ENCODE peak calls at places on chromosomes 7 and 10, in eight cellular contexts. P, N, I, Y, O, R, G and H are unnamed samples. For H3K4me1, the result is how much of the 10 kb centered on the place peaks cover.

GRCh38 chr10:100148353-100149211 is 37.2 kb downstream of the ERLIN1 start:
- DNase-seq in R (no peak), O (no peak), Y (peak), I (no peak), N (no peak), P (no peak), G (no peak), H (no peak)

GRCh38 chr10:77819210-77820140 is 107.1 kb downstream of the DLG5 start:
- DNase-seq in O (no peak), R (no peak), Y (no peak), G (no peak), N (peak), I (no peak), P (no peak), H (no peak)

GRCh38 chr7:143467724-143468123 is 9.9 kb upstream of the TAS2R41 start:
- DNase-seq in I (no peak), R (no peak), G (no peak), O (no peak), Y (no peak), P (no peak), N (no peak), H (no peak)

GRCh38 chr10:124559372-124560132 is 97.9 kb downstream of the LHPP start:
- DNase-seq in I (no peak), P (no peak), O (no peak), Y (no peak), G (peak), R (no peak), N (peak), H (no peak)

GRCh38 chr7:151251328-151251925 is 2.9 kb upstream of the SMARCD3 start:
- DNase-seq in R (peak), Y (peak), O (peak), I (peak), N (peak), G (peak), P (peak), H (peak)

GRCh38 chr10:111821876-111822275 is 361.7 kb downstream of the GPAM start:
- DNase-seq in O (no peak), I (no peak), N (no peak), Y (no peak), P (no peak), R (no peak), G (no peak), H (no peak)

GRCh38 chr10:96124230-96125141 is 5.6 kb upstream of the ZNF518A start:
- DNase-seq in P (no peak), O (no peak), I (peak), Y (peak), R (no peak), N (peak), G (no peak), H (no peak)

GRCh38 chr10:14605231-14605925 is 169.3 kb downstream of the FAM107B start:
- DNase-seq in Y (peak), O (no peak), I (no peak), G (no peak), P (no peak), R (no peak), N (no peak), H (no peak)

GRCh38 chr10:79090134-79090803 is 21.5 kb downstream of the ZMIZ1 start:
- DNase-seq in N (no peak), G (no peak), I (no peak), Y (peak), R (no peak), P (no peak), O (no peak), H (no peak)

GRCh38 chr10:124680675-124681074 is 63.5 kb downstream of the FAM53B start:
- DNase-seq in P (no peak), Y (peak), O (no peak), I (no peak), G (peak), R (peak), N (peak), H (peak)

DNA sequence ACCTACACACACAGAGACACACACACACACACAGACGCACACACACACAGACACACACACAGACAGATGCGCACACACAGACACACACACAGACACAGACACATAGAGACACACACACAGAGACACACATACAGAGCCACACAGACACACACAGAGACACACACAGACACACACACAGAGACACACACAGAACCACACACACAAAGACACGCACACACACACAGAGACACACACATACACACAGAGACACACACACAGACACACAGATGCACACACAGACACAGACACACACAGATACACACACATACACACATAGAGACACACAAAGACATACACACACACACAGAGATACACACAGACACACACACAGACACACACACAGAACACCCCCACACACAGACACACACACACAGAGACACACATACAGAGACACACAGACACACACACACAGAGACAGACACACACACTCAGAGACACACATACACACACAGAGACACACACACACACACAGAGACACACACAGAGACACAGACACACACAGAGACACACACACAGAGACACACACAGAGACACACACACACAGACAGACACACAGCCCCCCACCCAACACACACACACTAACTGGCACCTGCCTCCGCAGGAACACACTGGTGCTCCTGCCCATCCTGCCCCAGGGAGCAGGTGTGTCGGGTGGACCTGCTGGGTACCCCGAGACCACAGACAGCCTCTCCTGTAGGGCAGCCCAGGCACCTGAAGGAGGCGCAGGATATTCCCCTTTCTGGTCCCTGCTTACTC is 5.5 kb upstream of the FZD9 start:
- DNase-seq in O (no peak), I (no peak), Y (no peak), G (no peak), P (no peak), N (no peak), R (no peak), H (no peak)
- TF ChIP-seq CTCF in O (no peak), I (no peak), Y (no peak), G (no peak), P (no peak), N (no peak), R (no peak), H (no peak)

GRCh38 chr7:3254718-3255117 is 46.3 kb upstream of the SDK1 start:
- DNase-seq in R (no peak), I (no peak), G (no peak), N (no peak), Y (no peak), O (no peak), P (no peak), H (no peak)

GRCh38 chr7:3264693-3265339 is 36.2 kb upstream of the SDK1 start:
- DNase-seq in P (no peak), N (no peak), Y (no peak), O (no peak), R (no peak), I (no peak), G (no peak), H (no peak)

GRCh38 chr7:3265388-3265787 is 35.7 kb upstream of the SDK1 start:
- DNase-seq in O (no peak), G (no peak), Y (no peak), P (no peak), R (no peak), I (no peak), N (no peak), H (no peak)

GRCh38 chr7:3259711-3260424 is 41.2 kb upstream of the SDK1 start:
- DNase-seq in N (no peak), O (no peak), R (no peak), G (no peak), Y (peak), P (no peak), I (no peak), H (no peak)

DNA sequence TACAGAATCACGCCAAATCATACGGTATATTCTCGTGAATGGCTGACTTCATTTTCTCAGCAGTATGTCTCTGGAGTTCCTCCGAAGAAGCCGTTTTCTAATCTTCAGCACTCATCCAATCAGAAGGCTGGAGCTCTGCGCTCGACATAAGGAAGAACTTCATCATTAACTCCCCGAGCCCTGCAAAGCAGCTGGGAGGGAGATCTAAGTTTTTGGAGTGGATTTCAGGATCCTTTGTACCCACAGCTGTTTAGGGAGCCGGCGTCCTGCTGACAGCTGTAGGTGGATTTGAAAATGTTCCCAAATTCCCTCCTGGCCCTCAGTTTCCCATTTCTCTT is 40.7 kb upstream of the SDK1 start:
- DNase-seq in R (no peak), G (no peak), Y (peak), O (no peak), I (no peak), N (no peak), P (peak), H (no peak)
- H3K4me3 ChIP-seq in R (peak), G (peak), Y (peak), O (peak), I (no peak), N (peak), P (peak), H (peak)

DNA sequence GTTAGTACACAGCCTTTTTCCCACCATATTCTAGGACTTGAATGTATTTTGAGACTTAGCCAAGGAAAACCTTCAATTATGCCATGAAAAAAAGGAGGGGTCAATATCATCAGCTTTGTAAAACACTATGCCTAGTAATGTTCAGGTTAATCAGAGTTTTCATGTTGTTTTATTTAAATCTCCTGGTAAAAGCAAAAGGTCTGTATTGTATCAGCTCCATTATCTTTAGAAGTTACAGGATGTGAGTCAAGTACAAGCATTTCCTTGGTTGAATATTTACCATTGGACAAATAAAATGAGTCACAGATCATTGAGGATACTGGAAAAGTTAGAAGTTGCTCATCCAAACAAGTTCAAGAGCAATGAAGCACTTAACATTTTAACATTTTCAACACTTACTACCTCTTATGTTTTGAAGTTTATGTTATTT is 89.9 kb upstream of the CAPZA2 start:
- DNase-seq in N (no peak), G (no peak), R (no peak), O (no peak), P (no peak), I (no peak), Y (peak), H (no peak)
- H3K4me1 ChIP-seq in N (under half), G (under half), R (under half), O (under half), P (under half), I (under half), Y (under half), H (under half)

GRCh38 chr7:1412322-1413261 is 46.7 kb downstream of the MICALL2 start:
- DNase-seq in N (peak), I (peak), R (peak), O (peak), P (peak), Y (peak), G (peak), H (peak)
- TF ChIP-seq CTCF in N (peak), I (peak), R (peak), O (peak), P (peak), Y (peak), G (peak), H (peak)

GRCh38 chr10:118960166-118961090 is 69.1 kb upstream of the NANOS1 start:
- DNase-seq in P (peak), R (no peak), G (no peak), O (no peak), N (no peak), I (no peak), Y (no peak), H (no peak)

GRCh38 chr10:118958559-118958958 is 71.0 kb upstream of the NANOS1 start:
- DNase-seq in O (no peak), P (no peak), R (no peak), G (no peak), I (no peak), N (no peak), Y (no peak), H (no peak)

GRCh38 chr10:118957141-118957825 is 72.2 kb upstream of the NANOS1 start:
- DNase-seq in O (no peak), P (no peak), Y (no peak), R (no peak), I (no peak), G (no peak), N (no peak), H (no peak)

GRCh38 chr10:118957966-118958365 is 71.5 kb upstream of the NANOS1 start:
- DNase-seq in O (no peak), Y (no peak), P (no peak), N (no peak), I (no peak), G (no peak), R (no peak), H (no peak)

DNA sequence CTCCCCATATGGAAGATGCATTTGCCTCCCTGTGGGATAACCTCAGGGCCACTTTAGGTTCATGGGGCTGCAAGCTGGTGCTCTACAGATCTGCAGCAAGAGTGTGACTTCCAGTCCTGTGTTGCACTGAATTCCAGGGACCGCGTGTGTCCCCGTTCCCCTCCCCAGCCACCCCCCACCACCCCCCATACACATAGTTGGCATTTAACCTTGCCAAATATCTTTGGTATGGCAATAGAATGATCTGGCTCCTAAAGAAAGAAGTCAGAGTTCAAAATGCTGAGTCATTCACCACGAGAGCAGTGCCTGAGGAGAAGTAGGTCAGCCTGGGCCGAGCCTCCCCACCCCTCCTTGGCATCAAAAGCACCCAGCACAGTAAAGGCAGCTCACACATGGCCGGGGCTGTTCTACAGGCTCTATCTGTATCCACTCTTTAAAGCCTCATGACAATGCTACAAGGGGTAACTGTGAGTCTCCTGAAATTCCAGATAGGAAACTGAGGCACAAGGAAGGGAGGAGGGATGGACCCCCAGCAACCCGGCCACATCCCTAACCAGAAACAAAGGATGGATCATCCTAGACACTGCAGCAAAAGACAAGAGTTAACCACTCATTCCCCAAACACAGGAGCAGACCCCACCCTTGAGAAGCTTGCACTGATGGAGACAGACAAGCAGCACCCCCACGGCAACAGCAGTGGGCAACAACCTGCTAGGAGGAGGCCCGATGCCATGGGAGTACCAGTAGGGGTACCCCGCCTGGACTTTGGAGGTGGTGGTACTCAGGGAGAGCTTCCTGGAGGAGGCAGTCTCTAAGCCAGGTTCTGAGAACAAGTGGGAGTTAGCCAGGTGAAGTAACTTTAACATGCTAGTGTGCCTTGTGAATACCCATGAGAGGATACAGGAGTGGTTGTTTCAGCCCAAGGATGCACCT is 70.3 kb upstream of the NANOS1 start:
- DNase-seq in R (peak), O (peak), G (peak), P (peak), Y (peak), N (peak), I (no peak), H (peak)
- H3K4me3 ChIP-seq in R (no peak), O (no peak), G (no peak), P (no peak), Y (no peak), N (no peak), I (no peak), H (no peak)

GRCh38 chr10:97355571-97355975 is 21.0 kb upstream of the FRAT2 start:
- DNase-seq in Y (no peak), I (peak), O (no peak), N (no peak), G (no peak), R (peak), P (peak), H (no peak)
- H3K4me1 ChIP-seq in Y (under half), I (under half), O (under half), N (under half), G (under half), R (under half), P (under half), H (under half)

DNA sequence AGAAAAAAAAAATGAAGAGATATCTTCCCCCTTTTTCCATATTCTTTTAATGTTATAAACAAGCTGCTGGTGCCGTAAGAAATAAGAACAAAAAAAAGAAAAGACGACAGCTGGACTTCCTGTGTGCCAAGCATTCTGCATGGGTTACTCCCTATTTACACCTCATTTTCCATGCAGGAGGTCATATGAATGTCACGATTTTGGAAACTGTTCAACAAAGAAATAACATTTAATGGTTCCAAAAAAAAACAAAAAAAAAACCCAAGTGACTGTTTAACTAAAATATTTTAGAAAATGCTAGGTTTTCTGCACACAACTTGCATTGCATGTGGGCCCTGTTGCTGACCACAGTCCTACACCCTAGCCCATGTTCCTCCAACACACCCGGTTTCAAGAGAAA is 159.3 kb downstream of the TNS3 start:
- DNase-seq in O (no peak), I (no peak), G (no peak), P (no peak), Y (peak), R (no peak), N (no peak), H (no peak)
- TF ChIP-seq CTCF in O (no peak), I (no peak), G (no peak), P (no peak), Y (no peak), R (no peak), N (no peak), H (no peak)

DNA sequence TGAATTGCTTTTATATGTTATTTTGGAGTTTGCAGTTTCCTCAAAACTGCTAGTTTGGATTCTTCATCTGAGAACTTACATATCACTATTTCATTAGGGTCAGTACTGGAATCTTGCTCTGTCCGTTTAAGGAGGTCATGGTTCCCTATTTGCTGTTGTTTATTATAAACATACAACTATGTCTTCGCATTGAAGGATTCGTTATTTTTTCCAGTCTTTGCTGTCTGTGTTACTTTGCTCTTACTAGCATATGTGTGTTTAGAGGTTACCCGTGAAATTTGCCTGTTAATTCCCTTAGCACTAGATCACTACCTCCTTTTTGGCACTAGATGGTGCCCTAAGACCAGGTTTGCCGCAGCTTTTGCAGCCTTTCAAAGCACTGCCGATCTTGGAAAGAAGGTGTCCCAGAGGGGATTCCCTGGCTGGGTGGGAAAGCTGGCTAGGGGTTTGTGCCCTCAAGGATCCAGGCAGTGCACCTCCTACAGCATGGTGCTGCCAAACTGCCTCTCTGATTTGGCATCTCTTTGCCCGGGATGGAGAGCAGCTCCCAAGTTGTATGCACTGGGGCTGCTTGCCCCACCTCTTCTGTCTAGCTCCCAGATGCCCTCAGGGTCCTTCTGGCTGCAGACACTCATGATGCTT is 103.1 kb upstream of the APBB1IP start:
- DNase-seq in P (peak), N (peak), O (peak), Y (peak), G (no peak), I (peak), R (peak), H (peak)
- H3K4me3 ChIP-seq in P (no peak), N (peak), O (no peak), Y (no peak), G (no peak), I (no peak), R (peak), H (peak)